ENCODE peak calls at places on chromosomes 3 and 15, in five cellular contexts. M, L, P, Z and U are unnamed samples.

GRCh38 chr3:42013652-42014442 is 51.9 kb upstream of the ULK4 start:
- DNase-seq in M (peak; percentile 18), L (no peak), P (no peak), Z (no peak), U (no peak)

GRCh38 chr3:10170915-10171478 is 6.3 kb downstream of the IRAK2 start:
- DNase-seq in M (no peak), L (no peak), P (no peak), Z (no peak), U (no peak)

GRCh38 chr3:39295184-39295775 is 15.4 kb upstream of the CX3CR1 start:
- DNase-seq in M (no peak), L (no peak), P (peak; percentile 37), Z (no peak), U (no peak)

GRCh38 chr15:77840962-77841361 is 208.2 kb upstream of the LINGO1 start:
- DNase-seq in M (no peak), L (peak; percentile 85), P (peak; percentile 99), Z (peak; percentile 92), U (peak; percentile 92)

GRCh38 chr3:147572970-147573340 is 163.8 kb downstream of the ZIC1 start:
- DNase-seq in M (no peak), L (peak; percentile 55), P (peak; percentile 6), Z (no peak), U (peak; percentile 38)

GRCh38 chr3:159339131-159339530 is 537.3 kb downstream of the MFSD1 start:
- DNase-seq in M (no peak), L (no peak), P (no peak), Z (no peak), U (no peak)

GRCh38 chr15:84703808-84704207 is 12.1 kb downstream of the SEC11A start:
- DNase-seq in M (no peak), L (no peak), P (no peak), Z (no peak), U (no peak)

GRCh38 chr3:23341147-23341838 is 138.2 kb downstream of the UBE2E2 start:
- DNase-seq in M (no peak), L (no peak), P (no peak), Z (no peak), U (no peak)

GRCh38 chr3:141242035-141242721 is 10.6 kb downstream of the PXYLP1 start:
- DNase-seq in M (no peak), L (no peak), P (peak; percentile 54), Z (no peak), U (no peak)

GRCh38 chr3:36542186-36542585 is 161.9 kb downstream of the STAC start:
- DNase-seq in M (no peak), L (no peak), P (peak; percentile 49), Z (no peak), U (peak; percentile 47)

GRCh38 chr3:44932271-44932670 is 43.7 kb downstream of the ZDHHC3 start:
- DNase-seq in M (no peak), L (no peak), P (no peak), Z (no peak), U (no peak)

GRCh38 chr3:176737480-176738147 is 459.7 kb downstream of the TBL1XR1 start:
- DNase-seq in M (no peak), L (no peak), P (peak; percentile 9), Z (no peak), U (no peak)

GRCh38 chr3:179949428-179949827 is 87.3 kb downstream of the PEX5L start:
- DNase-seq in M (no peak), L (no peak), P (no peak), Z (no peak), U (no peak)

GRCh38 chr15:72184165-72184811 is 13.3 kb downstream of the GRAMD2A start:
- DNase-seq in M (no peak), L (peak; percentile 50), P (peak; percentile 87), Z (peak; percentile 39), U (peak; percentile 77)

GRCh38 chr3:45442679-45443214 is 54.4 kb downstream of the LARS2 start:
- DNase-seq in M (no peak), L (no peak), P (no peak), Z (no peak), U (no peak)

GRCh38 chr3:16373270-16373785 is 108.3 kb downstream of the OXNAD1 start:
- DNase-seq in M (no peak), L (no peak), P (no peak), Z (no peak), U (no peak)

GRCh38 chr3:41318520-41318919 is 119.2 kb downstream of the CTNNB1 start:
- DNase-seq in M (no peak), L (no peak), P (peak; percentile 89), Z (no peak), U (peak; percentile 63)

GRCh38 chr3:68915973-68916372 is 16.4 kb downstream of the TAFA4 start:
- DNase-seq in M (no peak), L (no peak), P (peak; percentile 71), Z (no peak), U (no peak)

GRCh38 chr3:170357920-170358854 is 672 bp downstream of the SKIL start:
- DNase-seq in M (peak; percentile 68), L (peak; percentile 78), P (peak; percentile 52), Z (peak; percentile 74), U (peak; percentile 81)

GRCh38 chr3:159766563-159767185 is 222.0 kb upstream of the IL12A start:
- DNase-seq in M (no peak), L (peak; percentile 72), P (peak; percentile 49), Z (peak; percentile 66), U (peak; percentile 77)

GRCh38 chr15:66293419-66294156 is at the start of gene DIS3L:
- DNase-seq in M (peak; percentile 74), L (peak; percentile 68), P (peak; percentile 13), Z (no peak), U (peak; percentile 47)

GRCh38 chr15:25892126-25892525 is 29.0 kb upstream of the ATP10A start:
- DNase-seq in M (no peak), L (no peak), P (peak; percentile 84), Z (no peak), U (peak; percentile 12)